ENCODE peak calls at places on chromosomes 6 and 20, in seven cellular contexts. W, H, V, C, Q, O and U are unnamed samples. For H3K27me3, the result is how much of the 10 kb centered on the place peaks cover.

GRCh38 chr20:726160-726559 is 42.1 kb downstream of the SLC52A3 start:
- DNase-seq in W (no peak), H (no peak), V (peak), C (no peak), Q (no peak), O (no peak), U (no peak)

GRCh38 chr6:36322591-36322990 is 14.1 kb downstream of the BNIP5 start:
- DNase-seq in W (no peak), H (no peak), V (no peak), C (no peak), Q (no peak), O (no peak), U (no peak)

GRCh38 chr20:33909331-33909921 is 84.3 kb upstream of the RALY start:
- DNase-seq in W (no peak), H (peak), V (no peak), C (no peak), Q (no peak), O (peak), U (peak)

GRCh38 chr20:51710503-51710902 is 57.7 kb downstream of the ATP9A start:
- DNase-seq in W (no peak), H (no peak), V (no peak), C (no peak), Q (no peak), O (no peak), U (no peak)

GRCh38 chr20:23541330-23541729 is 27.0 kb downstream of the CST9L start:
- DNase-seq in W (no peak), H (no peak), V (no peak), C (no peak), Q (no peak), O (no peak), U (no peak)

GRCh38 chr6:28757429-28758045 is 166.2 kb downstream of the TRIM27 start:
- DNase-seq in W (no peak), H (no peak), V (no peak), C (no peak), Q (no peak), O (no peak), U (no peak)

GRCh38 chr6:148535976-148536375 is 193.3 kb downstream of the SASH1 start:
- DNase-seq in W (no peak), H (no peak), V (no peak), C (no peak), Q (no peak), O (peak), U (no peak)

GRCh38 chr6:108961985-108962384 is 113.8 kb downstream of the ARMC2 start:
- DNase-seq in W (no peak), H (no peak), V (no peak), C (no peak), Q (no peak), O (peak), U (no peak)

GRCh38 chr6:24408719-24409410 is 6.1 kb downstream of the MRS2 start:
- DNase-seq in W (no peak), H (no peak), V (no peak), C (no peak), Q (no peak), O (no peak), U (no peak)

GRCh38 chr6:130359736-130360135 is 6.1 kb upstream of the TMEM200A start:
- DNase-seq in W (no peak), H (no peak), V (no peak), C (no peak), Q (no peak), O (no peak), U (no peak)

GRCh38 chr6:2890981-2891767 is 11.9 kb downstream of the SERPINB9 start:
- DNase-seq in W (no peak), H (no peak), V (no peak), C (no peak), Q (no peak), O (no peak), U (no peak)

GRCh38 chr6:107941627-107942026 is 16.4 kb downstream of the SEC63 start:
- DNase-seq in W (no peak), H (no peak), V (no peak), C (no peak), Q (no peak), O (no peak), U (no peak)

GRCh38 chr6:111880181-111880944 is 7.1 kb upstream of the FYN start:
- DNase-seq in W (no peak), H (no peak), V (no peak), C (no peak), Q (no peak), O (peak), U (no peak)

GRCh38 chr6:121608270-121608669 is 172.8 kb downstream of the GJA1 start:
- DNase-seq in W (no peak), H (no peak), V (no peak), C (no peak), Q (no peak), O (peak), U (no peak)

GRCh38 chr6:38142178-38142902 is 322.8 kb downstream of the ZFAND3 start:
- DNase-seq in W (no peak), H (no peak), V (no peak), C (no peak), Q (no peak), O (no peak), U (no peak)

GRCh38 chr20:45946149-45946970 is 11.9 kb downstream of the PCIF1 start:
- DNase-seq in W (peak), H (no peak), V (peak), C (peak), Q (no peak), O (no peak), U (peak)

GRCh38 chr20:23651117-23651516 is 13.4 kb upstream of the CST3 start:
- DNase-seq in W (no peak), H (no peak), V (no peak), C (no peak), Q (no peak), O (no peak), U (no peak)

GRCh38 chr6:15304337-15305078 is 58.6 kb downstream of the JARID2 start:
- DNase-seq in W (no peak), H (no peak), V (no peak), C (no peak), Q (no peak), O (no peak), U (no peak)

GRCh38 chr6:101150226-101150625 is 243.3 kb upstream of the GRIK2 start:
- DNase-seq in W (no peak), H (no peak), V (no peak), C (no peak), Q (no peak), O (no peak), U (no peak)

GRCh38 chr6:136228811-136229210 is 21.3 kb downstream of the MTFR2 start:
- DNase-seq in W (no peak), H (no peak), V (no peak), C (no peak), Q (no peak), O (no peak), U (no peak)

GRCh38 chr6:143486752-143487151 is 24.8 kb downstream of the FUCA2 start:
- DNase-seq in W (no peak), H (no peak), V (no peak), C (no peak), Q (no peak), O (no peak), U (no peak)

GRCh38 chr6:18314317-18314997 is 50.1 kb upstream of the DEK start:
- DNase-seq in W (no peak), H (no peak), V (no peak), C (no peak), Q (no peak), O (peak), U (no peak)

DNA sequence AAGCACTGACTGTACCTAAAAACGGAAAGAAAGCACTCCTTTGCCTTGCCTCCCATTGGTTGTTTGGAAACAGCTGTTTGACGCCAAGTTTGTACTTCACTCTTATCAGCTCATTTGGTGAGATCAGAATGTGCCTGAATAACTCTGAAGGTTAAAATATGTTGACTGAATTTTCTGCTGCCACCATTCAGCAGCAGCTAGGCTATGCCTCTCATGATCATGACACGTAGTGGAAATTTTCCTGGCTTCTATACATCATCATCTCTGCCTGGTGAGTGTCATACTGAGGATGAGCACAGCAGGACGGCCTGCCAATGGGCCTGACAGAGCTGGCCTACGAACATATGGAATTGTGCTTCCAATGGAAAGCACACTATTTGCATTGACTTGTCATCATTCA is 704.9 kb upstream of the CITED2 start:
- DNase-seq in W (peak), H (no peak), V (no peak), C (no peak), Q (no peak), O (peak), U (peak)
- TF ChIP-seq POLR2A in W (peak), H (no peak), V (no peak), C (no peak), Q (no peak), O (no peak), U (no peak)

GRCh38 chr6:149985506-149985937 is 21.8 kb downstream of the ULBP1 start:
- DNase-seq in W (no peak), H (no peak), V (no peak), C (no peak), Q (no peak), O (no peak), U (no peak)
- H3K27me3 ChIP-seq in W (under half), H (under half), V (half or more), C (under half), Q (half or more), O (half or more), U (under half)

GRCh38 chr20:5596401-5597193 is 153.6 kb upstream of the SHLD1 start:
- DNase-seq in W (no peak), H (no peak), V (no peak), C (no peak), Q (no peak), O (no peak), U (no peak)

GRCh38 chr20:5592165-5592564 is 158.0 kb upstream of the SHLD1 start:
- DNase-seq in W (no peak), H (no peak), V (no peak), C (no peak), Q (no peak), O (no peak), U (no peak)

GRCh38 chr20:5592823-5593761 is 157.1 kb upstream of the SHLD1 start:
- DNase-seq in W (no peak), H (no peak), V (no peak), C (no peak), Q (no peak), O (no peak), U (no peak)

GRCh38 chr20:5590899-5591298 is 159.3 kb upstream of the SHLD1 start:
- DNase-seq in W (no peak), H (no peak), V (no peak), C (no peak), Q (no peak), O (no peak), U (no peak)

GRCh38 chr20:5595744-5596143 is 154.5 kb upstream of the SHLD1 start:
- DNase-seq in W (no peak), H (no peak), V (no peak), C (no peak), Q (no peak), O (no peak), U (no peak)
- TF ChIP-seq POLR2A in W (no peak), H (no peak), V (no peak), C (no peak), Q (no peak), O (no peak), U (no peak)

GRCh38 chr20:22333885-22334545 is 250.4 kb downstream of the FOXA2 start:
- DNase-seq in W (peak), H (peak), V (no peak), C (peak), Q (peak), O (peak), U (peak)
- H3K27me3 ChIP-seq in W (under half), H (under half), V (under half), C (under half), Q (under half), O (under half), U (under half)

GRCh38 chr20:6852478-6852877 is 85.0 kb downstream of the BMP2 start:
- DNase-seq in W (no peak), H (no peak), V (no peak), C (no peak), Q (no peak), O (no peak), U (no peak)

GRCh38 chr20:6851136-6851535 is 83.7 kb downstream of the BMP2 start:
- DNase-seq in W (no peak), H (no peak), V (no peak), C (no peak), Q (no peak), O (no peak), U (no peak)

GRCh38 chr20:6855806-6856205 is 88.3 kb downstream of the BMP2 start:
- DNase-seq in W (no peak), H (no peak), V (no peak), C (no peak), Q (no peak), O (no peak), U (no peak)

GRCh38 chr20:6857929-6858328 is 90.4 kb downstream of the BMP2 start:
- DNase-seq in W (no peak), H (no peak), V (no peak), C (no peak), Q (no peak), O (no peak), U (no peak)

DNA sequence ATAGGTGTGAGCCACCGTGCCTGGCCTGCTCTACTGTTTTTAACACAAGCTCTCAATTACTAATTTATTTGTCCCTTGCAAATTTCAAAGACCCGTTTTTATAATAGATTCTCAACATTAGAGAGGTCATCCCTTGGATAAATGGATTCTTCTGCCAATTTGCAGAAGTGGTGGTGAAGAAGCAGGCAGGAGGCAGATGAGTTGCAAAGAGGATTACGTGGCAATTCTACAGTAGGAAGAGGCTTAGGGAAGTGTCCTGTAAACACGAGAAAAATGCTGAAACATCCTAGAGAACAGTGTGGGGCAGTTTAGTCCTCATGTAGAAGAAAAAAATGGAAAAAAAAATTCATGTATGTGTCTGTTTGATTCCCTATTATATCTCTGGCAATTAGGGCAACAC is 87.6 kb downstream of the BMP2 start:
- DNase-seq in W (no peak), H (no peak), V (no peak), C (no peak), Q (no peak), O (no peak), U (no peak)
- TF ChIP-seq POLR2A in W (no peak), H (no peak), V (no peak), C (no peak), Q (no peak), O (no peak), U (no peak)

GRCh38 chr20:63306673-63307537 is 13.9 kb downstream of the COL20A1 start:
- DNase-seq in W (no peak), H (no peak), V (no peak), C (no peak), Q (no peak), O (no peak), U (no peak)

GRCh38 chr20:63308218-63308911 is 15.4 kb downstream of the COL20A1 start:
- DNase-seq in W (no peak), H (no peak), V (no peak), C (no peak), Q (no peak), O (no peak), U (no peak)

GRCh38 chr20:63309261-63310071 is 16.5 kb downstream of the COL20A1 start:
- DNase-seq in W (peak), H (no peak), V (no peak), C (no peak), Q (no peak), O (peak), U (peak)

GRCh38 chr20:63305393-63305792 is 12.4 kb downstream of the COL20A1 start:
- DNase-seq in W (no peak), H (no peak), V (no peak), C (no peak), Q (no peak), O (no peak), U (no peak)

DNA sequence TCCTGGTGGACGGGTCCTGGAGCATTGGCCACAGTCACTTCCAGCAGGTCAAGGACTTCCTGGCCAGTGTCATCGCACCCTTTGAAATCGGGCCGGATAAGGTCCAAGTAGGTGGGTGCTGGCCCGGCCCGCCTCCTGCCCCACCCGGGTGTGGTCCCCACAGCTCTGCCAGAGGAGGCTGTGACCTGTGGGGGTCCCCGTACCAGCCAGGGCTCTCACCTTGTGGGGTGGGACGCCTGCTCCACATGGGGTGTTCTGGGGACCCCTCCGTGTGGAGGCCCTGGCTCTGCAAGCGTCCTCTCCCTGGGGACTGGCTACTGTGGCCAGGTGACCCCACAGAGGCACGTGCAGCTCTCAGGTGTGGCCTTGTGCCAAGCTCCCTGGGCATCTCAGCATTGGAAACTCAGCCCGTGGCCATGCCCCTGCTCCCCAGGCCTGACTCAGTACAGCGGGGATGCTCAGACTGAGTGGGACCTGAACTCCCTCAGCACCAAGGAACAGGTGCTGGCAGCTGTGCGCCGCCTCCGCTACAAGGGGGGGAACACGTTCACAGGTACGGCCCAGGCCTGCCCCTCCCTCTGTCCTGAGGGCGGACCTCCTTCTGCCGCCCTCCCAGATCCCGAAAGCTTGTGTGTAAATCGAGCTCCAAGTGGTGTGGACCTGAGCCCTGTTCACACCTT is 14.7 kb downstream of the COL20A1 start:
- DNase-seq in W (no peak), H (no peak), V (no peak), C (no peak), Q (no peak), O (no peak), U (no peak)
- H3K27me3 ChIP-seq in W (under half), H (under half), V (under half), C (under half), Q (under half), O (under half), U (under half)

DNA sequence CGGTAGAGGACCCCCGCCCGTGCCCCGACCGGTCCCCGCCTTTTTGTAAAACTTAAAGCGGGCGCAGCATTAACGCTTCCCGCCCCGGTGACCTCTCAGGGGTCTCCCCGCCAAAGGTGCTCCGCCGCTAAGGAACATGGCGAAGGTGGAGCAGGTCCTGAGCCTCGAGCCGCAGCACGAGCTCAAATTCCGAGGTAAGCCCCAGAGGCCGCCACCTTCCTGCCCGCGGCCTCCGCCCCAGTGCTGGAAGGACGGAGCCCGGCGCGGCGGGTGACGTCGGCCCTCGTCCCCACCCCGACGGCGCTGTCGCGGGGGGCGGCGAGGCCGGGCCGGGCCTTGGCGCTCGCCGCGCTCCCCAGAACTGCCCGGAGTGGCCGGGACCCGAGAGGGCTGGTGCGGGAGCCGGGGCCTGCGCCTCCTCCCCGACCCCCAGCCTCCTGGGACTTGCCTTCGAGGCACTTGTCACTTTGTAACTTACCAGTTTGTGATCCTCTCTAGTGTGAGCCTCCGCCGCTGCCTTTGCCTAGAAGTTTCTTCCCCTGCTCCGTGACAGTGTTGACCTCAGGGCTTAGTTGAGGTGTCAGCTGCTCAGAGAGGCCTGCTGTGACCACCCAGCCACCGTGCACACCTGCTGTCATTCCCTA is 417 bp downstream of the VAPB start:
- DNase-seq in W (peak), H (no peak), V (no peak), C (no peak), Q (no peak), O (peak), U (no peak)
- TF ChIP-seq POLR2A in W (peak), H (no peak), V (no peak), C (no peak), Q (no peak), O (peak), U (no peak)

GRCh38 chr6:168107191-168107940 is 28.4 kb upstream of the FRMD1 start:
- DNase-seq in W (no peak), H (no peak), V (peak), C (no peak), Q (no peak), O (no peak), U (no peak)
- H3K27me3 ChIP-seq in W (under half), H (under half), V (under half), C (under half), Q (under half), O (under half), U (under half)

DNA sequence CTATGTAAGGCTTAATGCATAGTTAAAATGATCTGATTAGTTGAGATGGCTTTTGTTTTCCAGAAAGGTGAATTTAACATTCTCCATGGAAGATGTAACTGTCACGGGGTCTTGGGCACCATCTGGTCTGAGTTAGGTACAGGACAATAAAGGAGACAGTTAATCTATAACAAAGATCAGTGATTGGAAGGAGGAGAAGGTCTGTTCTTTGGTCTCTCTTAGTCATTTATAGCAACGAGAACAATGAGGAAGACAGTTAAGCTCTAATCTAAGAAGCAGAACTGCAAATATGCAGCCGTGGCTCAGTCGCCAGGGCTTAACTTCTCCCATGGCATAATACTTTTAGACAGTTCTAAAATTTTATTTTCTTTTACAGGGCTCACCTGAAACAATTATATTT is 405.5 kb upstream of the SULF2 start:
- DNase-seq in W (no peak), H (no peak), V (no peak), C (no peak), Q (no peak), O (no peak), U (no peak)
- TF ChIP-seq POLR2A in W (no peak), H (no peak), V (no peak), C (no peak), Q (no peak), O (no peak), U (no peak)

GRCh38 chr6:168473197-168473596 is 32.2 kb downstream of the SMOC2 start:
- DNase-seq in W (no peak), H (no peak), V (peak), C (no peak), Q (no peak), O (no peak), U (no peak)
- H3K27me3 ChIP-seq in W (under half), H (under half), V (under half), C (under half), Q (under half), O (under half), U (under half)